ENCODE peak calls at places on chromosome 5, in six cellular contexts. I is cardiac muscle cell, P is pancreas, Y is BJ, H is heart right ventricle, L is lower lobe of right lung. K is an unnamed sample. For H3K36me3, the result is how much of the 10 kb centered on the place peaks cover.

GRCh38 chr5:154607746-154608145 is 129.7 kb upstream of the HAND1 start:
- DNase-seq in L (no peak), P (no peak), Y (no peak), H (no peak), I (no peak), K (no peak)

GRCh38 chr5:73395274-73395673 is 53.3 kb downstream of the FOXD1 start:
- DNase-seq in L (no peak), H (no peak), Y (no peak), I (no peak), P (no peak), K (no peak)

GRCh38 chr5:84382363-84383295 is 2.1 kb downstream of the EDIL3 start:
- DNase-seq in L (peak), H (peak), Y (no peak), I (peak), P (no peak), K (peak)

GRCh38 chr5:115490601-115491000 is 54.0 kb downstream of the FEM1C start:
- DNase-seq in P (no peak), Y (no peak), I (peak), H (no peak), L (no peak), K (no peak)

GRCh38 chr5:12910611-12911010 is 1006.4 kb upstream of the CTNND2 start:
- DNase-seq in L (no peak), Y (no peak), I (no peak), H (no peak), P (no peak), K (no peak)

GRCh38 chr5:122390107-122390506 is 78.1 kb downstream of the SNCAIP start:
- DNase-seq in P (no peak), Y (no peak), I (no peak), L (no peak), H (no peak), K (no peak)

GRCh38 chr5:74765201-74765600 is 1.7 kb downstream of the GFM2 start:
- DNase-seq in P (no peak), H (no peak), Y (no peak), I (no peak), L (no peak), K (no peak)

GRCh38 chr5:147369742-147370374 is 135.0 kb downstream of the STK32A start:
- DNase-seq in P (no peak), H (no peak), L (no peak), Y (no peak), I (no peak), K (no peak)

GRCh38 chr5:567664-568060 is 43.4 kb upstream of the SLC9A3 start:
- DNase-seq in P (no peak), L (no peak), I (no peak), H (no peak), Y (no peak), K (no peak)

GRCh38 chr5:138553437-138554095 is 10.5 kb upstream of the ETF1 start:
- DNase-seq in L (no peak), H (no peak), P (no peak), I (no peak), Y (no peak), K (no peak)

GRCh38 chr5:178505639-178506407 is 84.4 kb downstream of the COL23A1 start:
- DNase-seq in L (no peak), P (no peak), Y (no peak), I (no peak), H (no peak), K (no peak)

GRCh38 chr5:81506900-81507588 is 113.1 kb upstream of the ACOT12 start:
- DNase-seq in P (peak), H (no peak), L (no peak), Y (peak), I (peak), K (peak)

GRCh38 chr5:53416144-53416730 is 64.2 kb upstream of the FST start:
- DNase-seq in I (no peak), P (no peak), L (no peak), Y (no peak), H (no peak), K (no peak)

GRCh38 chr5:72295539-72295938 is 24.5 kb downstream of the MRPS27 start:
- DNase-seq in Y (no peak), I (no peak), L (no peak), H (no peak), P (no peak), K (no peak)

GRCh38 chr5:53343187-53343586 is 137.2 kb upstream of the FST start:
- DNase-seq in L (no peak), H (no peak), I (no peak), P (no peak), Y (peak), K (no peak)

GRCh38 chr5:14071433-14071832 is 71.7 kb upstream of the TRIO start:
- DNase-seq in L (no peak), P (no peak), I (no peak), H (no peak), Y (no peak), K (no peak)

GRCh38 chr5:137122075-137122474 is 377.1 kb downstream of the SPOCK1 start:
- DNase-seq in P (peak), L (no peak), I (no peak), H (no peak), Y (no peak), K (no peak)

GRCh38 chr5:79235222-79235577 is 731 bp upstream of the JMY start:
- DNase-seq in H (no peak), Y (no peak), I (no peak), L (no peak), P (no peak), K (peak)

GRCh38 chr5:96572864-96573512 is 89.2 kb upstream of the CAST start:
- DNase-seq in P (no peak), I (no peak), L (no peak), Y (peak), H (no peak), K (no peak)

GRCh38 chr5:120614512-120614911 is 150.4 kb downstream of the PRR16 start:
- DNase-seq in H (no peak), L (no peak), Y (no peak), I (no peak), P (no peak), K (no peak)

GRCh38 chr5:43034591-43034968 is 5.5 kb downstream of the ANXA2R start:
- DNase-seq in H (no peak), P (no peak), I (no peak), L (no peak), Y (no peak), K (no peak)

GRCh38 chr5:1189269-1189668 is 12.1 kb upstream of the SLC6A19 start:
- DNase-seq in H (peak), L (peak), I (no peak), Y (no peak), P (no peak), K (no peak)

GRCh38 chr5:2659071-2659470 is 92.4 kb downstream of the IRX2 start:
- DNase-seq in Y (no peak), I (no peak), P (no peak), L (no peak), H (no peak), K (no peak)

GRCh38 chr5:134093351-134093750 is 21.1 kb upstream of the TCF7 start:
- DNase-seq in Y (no peak), L (no peak), P (no peak), H (no peak), I (no peak), K (no peak)

GRCh38 chr5:78905084-78905938 is 79.8 kb downstream of the ARSB start:
- DNase-seq in L (no peak), P (no peak), I (no peak), H (no peak), Y (no peak), K (peak)

GRCh38 chr5:139711852-139712171 is 63.7 kb downstream of the CXXC5 start:
- DNase-seq in L (no peak), Y (no peak), P (peak), H (no peak), I (no peak), K (no peak)

GRCh38 chr5:133801955-133802751 is 166.3 kb downstream of the C5orf15 start:
- DNase-seq in L (no peak), I (peak), H (peak), Y (no peak), P (no peak), K (no peak)

GRCh38 chr5:159705948-159706347 is 210.3 kb upstream of the ADRA1B start:
- DNase-seq in H (no peak), Y (no peak), I (no peak), P (no peak), L (no peak), K (no peak)

GRCh38 chr5:127601111-127601510 is 47.8 kb upstream of the CTXN3 start:
- DNase-seq in L (no peak), Y (no peak), I (no peak), H (no peak), P (no peak), K (no peak)

GRCh38 chr5:179553875-179554274 is 3.5 kb downstream of the RUFY1 start:
- DNase-seq in Y (no peak), I (no peak), P (no peak), H (no peak), L (no peak), K (no peak)

GRCh38 chr5:113331201-113331551 is 103.6 kb downstream of the TSSK1B start:
- DNase-seq in I (no peak), Y (no peak), H (no peak), L (no peak), P (no peak), K (no peak)

GRCh38 chr5:78515665-78516064 is 132.9 kb downstream of the LHFPL2 start:
- DNase-seq in Y (no peak), L (no peak), P (no peak), I (no peak), H (no peak), K (no peak)

GRCh38 chr5:113092683-113093082 is 116.1 kb downstream of the DCP2 start:
- DNase-seq in L (no peak), Y (no peak), H (no peak), P (no peak), I (no peak), K (no peak)

GRCh38 chr5:159208508-159209437 is 580 bp downstream of the RNF145 start:
- DNase-seq in L (peak), Y (no peak), I (peak), H (peak), P (peak), K (peak)

GRCh38 chr5:17223375-17224185 is 6.1 kb downstream of the BASP1 start:
- DNase-seq in P (no peak), L (no peak), I (no peak), H (no peak), Y (no peak), K (peak)

GRCh38 chr5:109192027-109192426 is 217.7 kb downstream of the PJA2 start:
- DNase-seq in P (no peak), L (no peak), Y (no peak), H (no peak), I (no peak), K (no peak)
- H3K36me3 ChIP-seq in P (under half), L (under half), Y (under half), H (under half), I (under half), K (under half)

GRCh38 chr5:59351076-59351794 is 542.3 kb downstream of the PDE4D start:
- DNase-seq in Y (no peak), H (no peak), I (no peak), P (no peak), L (no peak), K (no peak)
- TF ChIP-seq CTCF in Y (no peak), H (peak), I (peak), P (no peak), L (no peak), K (no peak)

DNA sequence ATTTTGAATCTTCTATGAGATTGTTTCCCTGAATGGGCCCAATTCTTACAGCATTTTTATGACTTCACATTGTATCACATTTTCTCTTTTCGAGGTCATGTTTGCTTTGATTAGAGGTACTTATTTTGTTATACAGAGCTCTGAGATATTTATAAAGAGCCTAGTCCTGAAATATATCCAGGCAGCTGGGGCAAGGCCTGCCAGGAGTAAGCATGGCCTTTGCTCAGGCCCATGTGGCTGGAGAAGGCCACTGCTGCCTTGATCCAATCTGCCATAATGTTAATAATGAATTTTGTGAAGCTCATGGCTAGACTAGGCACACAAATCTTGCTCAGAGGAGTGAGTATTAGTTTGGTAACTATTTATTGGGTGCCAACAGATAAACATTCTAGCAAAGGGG is 96.0 kb downstream of the TARS1 start:
- DNase-seq in L (no peak), P (no peak), Y (no peak), H (no peak), I (no peak), K (no peak)
- H3K36me3 ChIP-seq in L (under half), P (under half), Y (under half), H (under half), I (under half), K (under half)

GRCh38 chr5:132489871-132490483 is 596 bp downstream of the IRF1 start:
- DNase-seq in H (peak), P (peak), I (peak), L (peak), Y (no peak), K (no peak)
- TF ChIP-seq CTCF in H (no peak), P (no peak), I (peak), L (peak), Y (peak), K (peak)

GRCh38 chr5:150053695-150054392 is 32.5 kb downstream of the CSF1R start:
- DNase-seq in I (no peak), P (no peak), Y (no peak), L (no peak), H (no peak), K (no peak)

GRCh38 chr5:150054569-150054968 is 31.8 kb downstream of the CSF1R start:
- DNase-seq in Y (no peak), H (no peak), I (no peak), L (no peak), P (no peak), K (no peak)

GRCh38 chr5:150051657-150052195 is 34.6 kb downstream of the CSF1R start:
- DNase-seq in Y (no peak), P (no peak), I (no peak), H (no peak), L (no peak), K (no peak)

GRCh38 chr5:150052326-150053230 is 33.8 kb downstream of the CSF1R start:
- DNase-seq in H (no peak), Y (no peak), L (no peak), I (no peak), P (no peak), K (no peak)

DNA sequence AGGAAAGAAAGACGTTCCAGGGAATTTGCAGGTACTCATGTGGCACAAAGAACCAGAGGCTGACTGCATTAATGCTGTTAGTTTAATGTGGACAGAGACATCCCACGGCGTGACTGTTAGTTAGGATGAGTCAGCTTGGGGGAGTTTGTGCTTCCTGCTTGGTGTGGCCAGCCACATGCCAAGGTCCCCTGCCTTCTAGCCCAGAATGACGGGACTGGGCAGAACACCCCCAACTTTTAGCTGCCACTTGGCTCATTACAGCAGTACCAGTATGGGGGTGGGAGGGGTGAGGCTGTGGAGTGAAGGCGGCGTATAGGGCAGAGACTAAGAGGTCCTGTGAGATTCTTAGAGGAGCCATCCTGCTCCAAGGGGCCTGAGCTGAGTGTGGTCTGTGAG is 33.1 kb downstream of the CSF1R start:
- DNase-seq in L (no peak), P (no peak), Y (no peak), I (no peak), H (no peak), K (no peak)
- H3K36me3 ChIP-seq in L (half or more), P (under half), Y (under half), I (under half), H (under half), K (half or more)

GRCh38 chr5:37554938-37555337 is 175.8 kb downstream of the WDR70 start:
- DNase-seq in Y (no peak), L (no peak), P (no peak), I (peak), H (no peak), K (no peak)
- TF ChIP-seq CTCF in Y (peak), L (peak), P (no peak), I (peak), H (peak), K (peak)